ENCODE peak calls at places on chromosomes 12 and 14, in eight cellular contexts. One of them, this sample, is unnamed.

GRCh38 chr14:69968151-69968550 is 88.9 kb downstream of the SMOC1 start:
- DNase-seq in HT-29: no peak
- DNase-seq in occipital lobe: no peak
- DNase-seq in tibial artery: no peak
- DNase-seq in activated CD8-positive, alpha-beta memory T cell treated with anti-CD3 and anti-CD28 coated beads, Interleukin-2, amount 10 ng/mL, durations not matched to agents 7 days and 5 days: no peak
- DNase-seq in HT1080: peak; percentile 8
- DNase-seq in astrocyte of the spinal cord: peak; percentile 15
- DNase-seq in RWPE1: no peak
- DNase-seq in this sample: no peak

GRCh38 chr14:97930191-97930590 is 1133.0 kb downstream of the VRK1 start:
- DNase-seq in HT1080: peak; percentile 24
- DNase-seq in HT-29: no peak
- DNase-seq in activated CD8-positive, alpha-beta memory T cell treated with anti-CD3 and anti-CD28 coated beads, Interleukin-2, amount 10 ng/mL, durations not matched to agents 7 days and 5 days: no peak
- DNase-seq in tibial artery: no peak
- DNase-seq in astrocyte of the spinal cord: no peak
- DNase-seq in occipital lobe: no peak
- DNase-seq in RWPE1: no peak
- DNase-seq in this sample: no peak

GRCh38 chr12:124021025-124021406 is 48.0 kb downstream of the ZNF664 start:
- DNase-seq in tibial artery: no peak
- DNase-seq in RWPE1: no peak
- DNase-seq in astrocyte of the spinal cord: no peak
- DNase-seq in occipital lobe: no peak
- DNase-seq in HT1080: no peak
- DNase-seq in activated CD8-positive, alpha-beta memory T cell treated with anti-CD3 and anti-CD28 coated beads, Interleukin-2, amount 10 ng/mL, durations not matched to agents 7 days and 5 days: no peak
- DNase-seq in HT-29: no peak
- DNase-seq in this sample: no peak

GRCh38 chr12:64781374-64782029 is 22.3 kb upstream of the GNS start:
- DNase-seq in activated CD8-positive, alpha-beta memory T cell treated with anti-CD3 and anti-CD28 coated beads, Interleukin-2, amount 10 ng/mL, durations not matched to agents 7 days and 5 days: no peak
- DNase-seq in HT-29: peak; percentile 70
- DNase-seq in astrocyte of the spinal cord: no peak
- DNase-seq in occipital lobe: no peak
- DNase-seq in HT1080: no peak
- DNase-seq in RWPE1: peak; percentile 48
- DNase-seq in tibial artery: no peak
- DNase-seq in this sample: peak; percentile 68

GRCh38 chr12:7411343-7411742 is 32.6 kb downstream of the CD163L1 start:
- DNase-seq in occipital lobe: no peak
- DNase-seq in HT1080: peak; percentile 11
- DNase-seq in tibial artery: no peak
- DNase-seq in astrocyte of the spinal cord: no peak
- DNase-seq in HT-29: no peak
- DNase-seq in activated CD8-positive, alpha-beta memory T cell treated with anti-CD3 and anti-CD28 coated beads, Interleukin-2, amount 10 ng/mL, durations not matched to agents 7 days and 5 days: no peak
- DNase-seq in RWPE1: no peak
- DNase-seq in this sample: no peak

GRCh38 chr14:101780887-101781239 is 19.4 kb downstream of the PPP2R5C start:
- DNase-seq in activated CD8-positive, alpha-beta memory T cell treated with anti-CD3 and anti-CD28 coated beads, Interleukin-2, amount 10 ng/mL, durations not matched to agents 7 days and 5 days: no peak
- DNase-seq in HT1080: no peak
- DNase-seq in astrocyte of the spinal cord: no peak
- DNase-seq in HT-29: no peak
- DNase-seq in RWPE1: no peak
- DNase-seq in tibial artery: no peak
- DNase-seq in occipital lobe: no peak
- DNase-seq in this sample: peak; percentile 32

GRCh38 chr14:100441271-100441947 is 118.3 kb downstream of the SLC25A47 start:
- DNase-seq in activated CD8-positive, alpha-beta memory T cell treated with anti-CD3 and anti-CD28 coated beads, Interleukin-2, amount 10 ng/mL, durations not matched to agents 7 days and 5 days: no peak
- DNase-seq in RWPE1: no peak
- DNase-seq in HT1080: no peak
- DNase-seq in occipital lobe: no peak
- DNase-seq in astrocyte of the spinal cord: no peak
- DNase-seq in tibial artery: no peak
- DNase-seq in HT-29: no peak
- DNase-seq in this sample: no peak

GRCh38 chr12:6899837-6900519 is 4.6 kb upstream of the LRRC23 start:
- DNase-seq in HT1080: peak; percentile 49
- DNase-seq in HT-29: peak; percentile 75
- DNase-seq in astrocyte of the spinal cord: peak; percentile 79
- DNase-seq in occipital lobe: peak; percentile 40
- DNase-seq in activated CD8-positive, alpha-beta memory T cell treated with anti-CD3 and anti-CD28 coated beads, Interleukin-2, amount 10 ng/mL, durations not matched to agents 7 days and 5 days: no peak
- DNase-seq in tibial artery: peak; percentile 57
- DNase-seq in RWPE1: no peak
- DNase-seq in this sample: peak; percentile 92

GRCh38 chr12:76470028-76470939 is 89.3 kb downstream of the OSBPL8 start:
- DNase-seq in activated CD8-positive, alpha-beta memory T cell treated with anti-CD3 and anti-CD28 coated beads, Interleukin-2, amount 10 ng/mL, durations not matched to agents 7 days and 5 days: no peak
- DNase-seq in HT-29: peak; percentile 3
- DNase-seq in HT1080: peak; percentile 79
- DNase-seq in occipital lobe: no peak
- DNase-seq in astrocyte of the spinal cord: peak; percentile 86
- DNase-seq in RWPE1: peak; percentile 87
- DNase-seq in tibial artery: no peak
- DNase-seq in this sample: peak; percentile 89

GRCh38 chr12:19432309-19433170 is 6.8 kb upstream of the AEBP2 start:
- DNase-seq in tibial artery: no peak
- DNase-seq in occipital lobe: no peak
- DNase-seq in activated CD8-positive, alpha-beta memory T cell treated with anti-CD3 and anti-CD28 coated beads, Interleukin-2, amount 10 ng/mL, durations not matched to agents 7 days and 5 days: no peak
- DNase-seq in RWPE1: no peak
- DNase-seq in HT1080: no peak
- DNase-seq in HT-29: no peak
- DNase-seq in astrocyte of the spinal cord: no peak
- DNase-seq in this sample: no peak

GRCh38 chr14:90521930-90522483 is 125.2 kb downstream of the CALM1 start:
- DNase-seq in HT-29: no peak
- DNase-seq in tibial artery: no peak
- DNase-seq in HT1080: no peak
- DNase-seq in occipital lobe: no peak
- DNase-seq in astrocyte of the spinal cord: no peak
- DNase-seq in activated CD8-positive, alpha-beta memory T cell treated with anti-CD3 and anti-CD28 coated beads, Interleukin-2, amount 10 ng/mL, durations not matched to agents 7 days and 5 days: no peak
- DNase-seq in RWPE1: no peak
- DNase-seq in this sample: no peak

GRCh38 chr14:36233217-36233616 is 56.7 kb upstream of the PTCSC3 start:
- DNase-seq in tibial artery: no peak
- DNase-seq in RWPE1: no peak
- DNase-seq in HT1080: no peak
- DNase-seq in occipital lobe: no peak
- DNase-seq in HT-29: no peak
- DNase-seq in astrocyte of the spinal cord: no peak
- DNase-seq in activated CD8-positive, alpha-beta memory T cell treated with anti-CD3 and anti-CD28 coated beads, Interleukin-2, amount 10 ng/mL, durations not matched to agents 7 days and 5 days: no peak
- DNase-seq in this sample: no peak

GRCh38 chr14:75540479-75540851 is 18.2 kb downstream of the BATF start:
- DNase-seq in HT-29: no peak
- DNase-seq in occipital lobe: no peak
- DNase-seq in activated CD8-positive, alpha-beta memory T cell treated with anti-CD3 and anti-CD28 coated beads, Interleukin-2, amount 10 ng/mL, durations not matched to agents 7 days and 5 days: no peak
- DNase-seq in HT1080: no peak
- DNase-seq in tibial artery: no peak
- DNase-seq in astrocyte of the spinal cord: no peak
- DNase-seq in RWPE1: no peak
- DNase-seq in this sample: no peak

GRCh38 chr14:89576132-89576923 is 159.3 kb upstream of the FOXN3 start:
- DNase-seq in HT1080: no peak
- DNase-seq in activated CD8-positive, alpha-beta memory T cell treated with anti-CD3 and anti-CD28 coated beads, Interleukin-2, amount 10 ng/mL, durations not matched to agents 7 days and 5 days: no peak
- DNase-seq in tibial artery: no peak
- DNase-seq in occipital lobe: no peak
- DNase-seq in RWPE1: no peak
- DNase-seq in HT-29: no peak
- DNase-seq in astrocyte of the spinal cord: no peak
- DNase-seq in this sample: no peak

GRCh38 chr12:69350777-69351176 is 2.6 kb downstream of the LYZ start:
- DNase-seq in HT1080: no peak
- DNase-seq in tibial artery: no peak
- DNase-seq in RWPE1: no peak
- DNase-seq in activated CD8-positive, alpha-beta memory T cell treated with anti-CD3 and anti-CD28 coated beads, Interleukin-2, amount 10 ng/mL, durations not matched to agents 7 days and 5 days: no peak
- DNase-seq in HT-29: no peak
- DNase-seq in occipital lobe: no peak
- DNase-seq in astrocyte of the spinal cord: no peak
- DNase-seq in this sample: no peak

GRCh38 chr14:84807673-84808072 is 722.3 kb upstream of the FLRT2 start:
- DNase-seq in tibial artery: peak; percentile 53
- DNase-seq in HT1080: no peak
- DNase-seq in activated CD8-positive, alpha-beta memory T cell treated with anti-CD3 and anti-CD28 coated beads, Interleukin-2, amount 10 ng/mL, durations not matched to agents 7 days and 5 days: no peak
- DNase-seq in RWPE1: no peak
- DNase-seq in astrocyte of the spinal cord: no peak
- DNase-seq in HT-29: no peak
- DNase-seq in occipital lobe: peak; percentile 35
- DNase-seq in this sample: peak; percentile 13

GRCh38 chr14:78232666-78233065 is 62.5 kb downstream of the NRXN3 start:
- DNase-seq in RWPE1: no peak
- DNase-seq in astrocyte of the spinal cord: no peak
- DNase-seq in tibial artery: no peak
- DNase-seq in activated CD8-positive, alpha-beta memory T cell treated with anti-CD3 and anti-CD28 coated beads, Interleukin-2, amount 10 ng/mL, durations not matched to agents 7 days and 5 days: no peak
- DNase-seq in HT-29: no peak
- DNase-seq in HT1080: no peak
- DNase-seq in occipital lobe: no peak
- DNase-seq in this sample: no peak

GRCh38 chr12:2140858-2141519 is 88.2 kb downstream of the CACNA1C start:
- DNase-seq in activated CD8-positive, alpha-beta memory T cell treated with anti-CD3 and anti-CD28 coated beads, Interleukin-2, amount 10 ng/mL, durations not matched to agents 7 days and 5 days: no peak
- DNase-seq in HT1080: no peak
- DNase-seq in astrocyte of the spinal cord: no peak
- DNase-seq in RWPE1: no peak
- DNase-seq in occipital lobe: no peak
- DNase-seq in HT-29: no peak
- DNase-seq in tibial artery: no peak
- DNase-seq in this sample: no peak

GRCh38 chr14:65791551-65791981 is 379.0 kb downstream of the FUT8 start:
- DNase-seq in HT1080: peak; percentile 94
- DNase-seq in activated CD8-positive, alpha-beta memory T cell treated with anti-CD3 and anti-CD28 coated beads, Interleukin-2, amount 10 ng/mL, durations not matched to agents 7 days and 5 days: no peak
- DNase-seq in RWPE1: no peak
- DNase-seq in astrocyte of the spinal cord: peak; percentile 47
- DNase-seq in HT-29: no peak
- DNase-seq in tibial artery: no peak
- DNase-seq in occipital lobe: no peak
- DNase-seq in this sample: peak; percentile 44

GRCh38 chr14:97267509-97267908 is 470.3 kb downstream of the VRK1 start:
- DNase-seq in activated CD8-positive, alpha-beta memory T cell treated with anti-CD3 and anti-CD28 coated beads, Interleukin-2, amount 10 ng/mL, durations not matched to agents 7 days and 5 days: no peak
- DNase-seq in occipital lobe: no peak
- DNase-seq in HT1080: no peak
- DNase-seq in RWPE1: no peak
- DNase-seq in astrocyte of the spinal cord: peak; percentile 39
- DNase-seq in tibial artery: no peak
- DNase-seq in HT-29: no peak
- DNase-seq in this sample: peak; percentile 64

GRCh38 chr12:53232641-53233538 is 881 bp upstream of the RARG start:
- DNase-seq in RWPE1: peak; percentile 76
- DNase-seq in HT-29: peak; percentile 69
- DNase-seq in HT1080: peak; percentile 37
- DNase-seq in activated CD8-positive, alpha-beta memory T cell treated with anti-CD3 and anti-CD28 coated beads, Interleukin-2, amount 10 ng/mL, durations not matched to agents 7 days and 5 days: no peak
- DNase-seq in astrocyte of the spinal cord: no peak
- DNase-seq in occipital lobe: peak; percentile 25
- DNase-seq in tibial artery: peak; percentile 74
- DNase-seq in this sample: peak; percentile 59

GRCh38 chr12:29992366-29992765 is 208.6 kb upstream of the TMTC1 start:
- DNase-seq in RWPE1: no peak
- DNase-seq in occipital lobe: no peak
- DNase-seq in HT1080: no peak
- DNase-seq in tibial artery: no peak
- DNase-seq in activated CD8-positive, alpha-beta memory T cell treated with anti-CD3 and anti-CD28 coated beads, Interleukin-2, amount 10 ng/mL, durations not matched to agents 7 days and 5 days: no peak
- DNase-seq in HT-29: no peak
- DNase-seq in astrocyte of the spinal cord: no peak
- DNase-seq in this sample: no peak

GRCh38 chr12:48105321-48105866 is 485 bp downstream of the SENP1 start:
- DNase-seq in tibial artery: peak; percentile 23
- DNase-seq in HT1080: no peak
- DNase-seq in astrocyte of the spinal cord: no peak
- DNase-seq in HT-29: peak; percentile 52
- DNase-seq in occipital lobe: no peak
- DNase-seq in activated CD8-positive, alpha-beta memory T cell treated with anti-CD3 and anti-CD28 coated beads, Interleukin-2, amount 10 ng/mL, durations not matched to agents 7 days and 5 days: no peak
- DNase-seq in RWPE1: peak; percentile 32
- DNase-seq in this sample: no peak

GRCh38 chr12:12721251-12721689 is 4.1 kb downstream of the CDKN1B start:
- DNase-seq in HT1080: peak; percentile 31
- DNase-seq in activated CD8-positive, alpha-beta memory T cell treated with anti-CD3 and anti-CD28 coated beads, Interleukin-2, amount 10 ng/mL, durations not matched to agents 7 days and 5 days: no peak
- DNase-seq in occipital lobe: no peak
- DNase-seq in RWPE1: no peak
- DNase-seq in HT-29: peak; percentile 74
- DNase-seq in astrocyte of the spinal cord: no peak
- DNase-seq in tibial artery: no peak
- DNase-seq in this sample: peak; percentile 42

GRCh38 chr12:83389237-83389996 is 702.7 kb downstream of the TMTC2 start:
- DNase-seq in HT1080: peak; percentile 57
- DNase-seq in astrocyte of the spinal cord: no peak
- DNase-seq in occipital lobe: no peak
- DNase-seq in tibial artery: no peak
- DNase-seq in activated CD8-positive, alpha-beta memory T cell treated with anti-CD3 and anti-CD28 coated beads, Interleukin-2, amount 10 ng/mL, durations not matched to agents 7 days and 5 days: no peak
- DNase-seq in RWPE1: no peak
- DNase-seq in HT-29: peak; percentile 40
- DNase-seq in this sample: no peak

GRCh38 chr14:101884537-101885253 is 79.7 kb upstream of the DYNC1H1 start:
- DNase-seq in tibial artery: no peak
- DNase-seq in RWPE1: no peak
- DNase-seq in activated CD8-positive, alpha-beta memory T cell treated with anti-CD3 and anti-CD28 coated beads, Interleukin-2, amount 10 ng/mL, durations not matched to agents 7 days and 5 days: no peak
- DNase-seq in HT-29: no peak
- DNase-seq in astrocyte of the spinal cord: no peak
- DNase-seq in HT1080: no peak
- DNase-seq in occipital lobe: no peak
- DNase-seq in this sample: no peak

GRCh38 chr14:47676301-47676617 is 854 bp upstream of the MDGA2 start:
- DNase-seq in HT-29: no peak
- DNase-seq in HT1080: no peak
- DNase-seq in tibial artery: no peak
- DNase-seq in activated CD8-positive, alpha-beta memory T cell treated with anti-CD3 and anti-CD28 coated beads, Interleukin-2, amount 10 ng/mL, durations not matched to agents 7 days and 5 days: no peak
- DNase-seq in RWPE1: peak; percentile 2
- DNase-seq in occipital lobe: no peak
- DNase-seq in astrocyte of the spinal cord: no peak
- DNase-seq in this sample: no peak

GRCh38 chr12:17875230-17875629 is 214.8 kb downstream of the RERGL start:
- DNase-seq in HT-29: no peak
- DNase-seq in astrocyte of the spinal cord: no peak
- DNase-seq in HT1080: no peak
- DNase-seq in occipital lobe: no peak
- DNase-seq in tibial artery: no peak
- DNase-seq in RWPE1: no peak
- DNase-seq in activated CD8-positive, alpha-beta memory T cell treated with anti-CD3 and anti-CD28 coated beads, Interleukin-2, amount 10 ng/mL, durations not matched to agents 7 days and 5 days: no peak
- DNase-seq in this sample: no peak

GRCh38 chr12:124861492-124861891 is 2.2 kb downstream of the SCARB1 start:
- DNase-seq in activated CD8-positive, alpha-beta memory T cell treated with anti-CD3 and anti-CD28 coated beads, Interleukin-2, amount 10 ng/mL, durations not matched to agents 7 days and 5 days: no peak
- DNase-seq in occipital lobe: peak; percentile 77
- DNase-seq in HT-29: peak; percentile 44
- DNase-seq in astrocyte of the spinal cord: peak; percentile 77
- DNase-seq in RWPE1: peak; percentile 41
- DNase-seq in HT1080: peak; percentile 39
- DNase-seq in tibial artery: peak; percentile 62
- DNase-seq in this sample: peak; percentile 80

GRCh38 chr12:12719496-12719895 is 2.3 kb downstream of the CDKN1B start:
- DNase-seq in HT-29: peak; percentile 60
- DNase-seq in RWPE1: no peak
- DNase-seq in tibial artery: no peak
- DNase-seq in HT1080: peak; percentile 48
- DNase-seq in activated CD8-positive, alpha-beta memory T cell treated with anti-CD3 and anti-CD28 coated beads, Interleukin-2, amount 10 ng/mL, durations not matched to agents 7 days and 5 days: no peak
- DNase-seq in occipital lobe: no peak
- DNase-seq in astrocyte of the spinal cord: peak; percentile 29
- DNase-seq in this sample: peak; percentile 57

GRCh38 chr14:22071001-22071400 is 397.4 kb upstream of the OR4E1 start:
- DNase-seq in occipital lobe: no peak
- DNase-seq in tibial artery: no peak
- DNase-seq in HT1080: no peak
- DNase-seq in activated CD8-positive, alpha-beta memory T cell treated with anti-CD3 and anti-CD28 coated beads, Interleukin-2, amount 10 ng/mL, durations not matched to agents 7 days and 5 days: peak; percentile 69
- DNase-seq in HT-29: no peak
- DNase-seq in RWPE1: no peak
- DNase-seq in astrocyte of the spinal cord: no peak
- DNase-seq in this sample: no peak

GRCh38 chr14:75205586-75205985 is 29.2 kb upstream of the TMED10 start:
- DNase-seq in RWPE1: no peak
- DNase-seq in tibial artery: no peak
- DNase-seq in HT1080: peak; percentile 88
- DNase-seq in activated CD8-positive, alpha-beta memory T cell treated with anti-CD3 and anti-CD28 coated beads, Interleukin-2, amount 10 ng/mL, durations not matched to agents 7 days and 5 days: peak; percentile 52
- DNase-seq in astrocyte of the spinal cord: peak; percentile 45
- DNase-seq in occipital lobe: no peak
- DNase-seq in HT-29: no peak
- DNase-seq in this sample: no peak

GRCh38 chr14:104770851-104771272 is 17.9 kb downstream of the SIVA1 start:
- DNase-seq in astrocyte of the spinal cord: no peak
- DNase-seq in tibial artery: no peak
- DNase-seq in occipital lobe: no peak
- DNase-seq in HT-29: peak; percentile 9
- DNase-seq in RWPE1: no peak
- DNase-seq in HT1080: no peak
- DNase-seq in activated CD8-positive, alpha-beta memory T cell treated with anti-CD3 and anti-CD28 coated beads, Interleukin-2, amount 10 ng/mL, durations not matched to agents 7 days and 5 days: peak; percentile 52
- DNase-seq in this sample: no peak

GRCh38 chr12:57803317-57803893 is 15.1 kb downstream of the AVIL start:
- DNase-seq in astrocyte of the spinal cord: peak; percentile 62
- DNase-seq in occipital lobe: no peak
- DNase-seq in HT1080: peak; percentile 55
- DNase-seq in RWPE1: peak; percentile 70
- DNase-seq in tibial artery: no peak
- DNase-seq in activated CD8-positive, alpha-beta memory T cell treated with anti-CD3 and anti-CD28 coated beads, Interleukin-2, amount 10 ng/mL, durations not matched to agents 7 days and 5 days: peak; percentile 49
- DNase-seq in HT-29: peak; percentile 65
- DNase-seq in this sample: peak; percentile 70